ENCODE peak calls at places on chromosomes 11 and 22, in nine cellular contexts. One of them, this sample, is unnamed.

GRCh38 chr11:72231396-72232259 is 7.1 kb downstream of the INPPL1 start:
- DNase-seq in caudate nucleus: no peak
- DNase-seq in Peyer's patch: peak
- DNase-seq in right cardiac atrium: peak
- DNase-seq in left lung: no peak
- DNase-seq in A673: no peak
- DNase-seq in colonic mucosa: no peak
- DNase-seq in heart left ventricle: no peak
- DNase-seq in CD8-positive, alpha-beta memory T cell: no peak
- DNase-seq in this sample: no peak

GRCh38 chr11:10490398-10491232 is 35.6 kb downstream of the AMPD3 start:
- DNase-seq in caudate nucleus: peak
- DNase-seq in Peyer's patch: peak
- DNase-seq in right cardiac atrium: peak
- DNase-seq in left lung: peak
- DNase-seq in A673: no peak
- DNase-seq in colonic mucosa: peak
- DNase-seq in heart left ventricle: peak
- DNase-seq in CD8-positive, alpha-beta memory T cell: no peak
- DNase-seq in this sample: no peak

GRCh38 chr11:78809931-78810481 is 235.3 kb upstream of the NARS2 start:
- DNase-seq in caudate nucleus: no peak
- DNase-seq in Peyer's patch: no peak
- DNase-seq in right cardiac atrium: no peak
- DNase-seq in left lung: no peak
- DNase-seq in A673: no peak
- DNase-seq in colonic mucosa: no peak
- DNase-seq in heart left ventricle: no peak
- DNase-seq in CD8-positive, alpha-beta memory T cell: no peak
- DNase-seq in this sample: no peak

GRCh38 chr11:10606536-10607208 is 38.2 kb upstream of the LYVE1 start:
- DNase-seq in caudate nucleus: no peak
- DNase-seq in Peyer's patch: no peak
- DNase-seq in right cardiac atrium: no peak
- DNase-seq in left lung: no peak
- DNase-seq in A673: no peak
- DNase-seq in colonic mucosa: peak
- DNase-seq in heart left ventricle: no peak
- DNase-seq in CD8-positive, alpha-beta memory T cell: no peak
- DNase-seq in this sample: no peak

GRCh38 chr11:85784907-85785306 is 26.0 kb downstream of the SYTL2 start:
- DNase-seq in caudate nucleus: no peak
- DNase-seq in Peyer's patch: no peak
- DNase-seq in right cardiac atrium: no peak
- DNase-seq in left lung: no peak
- DNase-seq in A673: no peak
- DNase-seq in colonic mucosa: no peak
- DNase-seq in heart left ventricle: no peak
- DNase-seq in CD8-positive, alpha-beta memory T cell: no peak
- DNase-seq in this sample: no peak

GRCh38 chr11:109192864-109193263 is 229.1 kb upstream of the C11orf87 start:
- DNase-seq in caudate nucleus: no peak
- DNase-seq in Peyer's patch: no peak
- DNase-seq in right cardiac atrium: no peak
- DNase-seq in left lung: no peak
- DNase-seq in A673: no peak
- DNase-seq in colonic mucosa: no peak
- DNase-seq in heart left ventricle: no peak
- DNase-seq in CD8-positive, alpha-beta memory T cell: no peak
- DNase-seq in this sample: no peak

GRCh38 chr22:37604875-37605274 is 3.8 kb upstream of the GGA1 start:
- DNase-seq in caudate nucleus: no peak
- DNase-seq in Peyer's patch: peak
- DNase-seq in right cardiac atrium: no peak
- DNase-seq in left lung: no peak
- DNase-seq in A673: no peak
- DNase-seq in colonic mucosa: peak
- DNase-seq in heart left ventricle: no peak
- DNase-seq in CD8-positive, alpha-beta memory T cell: peak
- DNase-seq in this sample: peak

GRCh38 chr22:49892226-49892899 is 25.9 kb downstream of the ALG12 start:
- DNase-seq in caudate nucleus: no peak
- DNase-seq in Peyer's patch: no peak
- DNase-seq in right cardiac atrium: no peak
- DNase-seq in left lung: no peak
- DNase-seq in A673: no peak
- DNase-seq in colonic mucosa: no peak
- DNase-seq in heart left ventricle: no peak
- DNase-seq in CD8-positive, alpha-beta memory T cell: no peak
- DNase-seq in this sample: no peak

GRCh38 chr11:23123766-23124165 is 263.5 kb upstream of the CCDC179 start:
- DNase-seq in caudate nucleus: no peak
- DNase-seq in Peyer's patch: no peak
- DNase-seq in right cardiac atrium: no peak
- DNase-seq in left lung: no peak
- DNase-seq in A673: no peak
- DNase-seq in colonic mucosa: no peak
- DNase-seq in heart left ventricle: no peak
- DNase-seq in CD8-positive, alpha-beta memory T cell: no peak
- DNase-seq in this sample: no peak
- H3K27ac ChIP-seq in caudate nucleus: no peak
- H3K27ac ChIP-seq in Peyer's patch: no peak
- H3K27ac ChIP-seq in right cardiac atrium: no peak
- H3K27ac ChIP-seq in left lung: no peak
- H3K27ac ChIP-seq in A673: no peak
- H3K27ac ChIP-seq in colonic mucosa: no peak
- H3K27ac ChIP-seq in heart left ventricle: no peak
- H3K27ac ChIP-seq in CD8-positive, alpha-beta memory T cell: no peak
- H3K27ac ChIP-seq in this sample: no peak

GRCh38 chr11:75934851-75935250 is 119.8 kb downstream of the UVRAG start:
- DNase-seq in caudate nucleus: no peak
- DNase-seq in Peyer's patch: no peak
- DNase-seq in right cardiac atrium: no peak
- DNase-seq in left lung: no peak
- DNase-seq in A673: no peak
- DNase-seq in colonic mucosa: no peak
- DNase-seq in heart left ventricle: no peak
- DNase-seq in CD8-positive, alpha-beta memory T cell: no peak
- DNase-seq in this sample: no peak

GRCh38 chr11:75938543-75938942 is 123.5 kb downstream of the UVRAG start:
- DNase-seq in caudate nucleus: no peak
- DNase-seq in Peyer's patch: no peak
- DNase-seq in right cardiac atrium: no peak
- DNase-seq in left lung: no peak
- DNase-seq in A673: peak
- DNase-seq in colonic mucosa: no peak
- DNase-seq in heart left ventricle: no peak
- DNase-seq in CD8-positive, alpha-beta memory T cell: no peak
- DNase-seq in this sample: no peak

GRCh38 chr11:75944515-75944914 is 129.5 kb downstream of the UVRAG start:
- DNase-seq in caudate nucleus: no peak
- DNase-seq in Peyer's patch: no peak
- DNase-seq in right cardiac atrium: no peak
- DNase-seq in left lung: no peak
- DNase-seq in A673: no peak
- DNase-seq in colonic mucosa: no peak
- DNase-seq in heart left ventricle: no peak
- DNase-seq in CD8-positive, alpha-beta memory T cell: no peak
- DNase-seq in this sample: no peak

GRCh38 chr11:75945925-75946324 is 130.9 kb downstream of the UVRAG start:
- DNase-seq in caudate nucleus: no peak
- DNase-seq in Peyer's patch: no peak
- DNase-seq in right cardiac atrium: no peak
- DNase-seq in left lung: no peak
- DNase-seq in A673: no peak
- DNase-seq in colonic mucosa: no peak
- DNase-seq in heart left ventricle: no peak
- DNase-seq in CD8-positive, alpha-beta memory T cell: no peak
- DNase-seq in this sample: no peak

DNA sequence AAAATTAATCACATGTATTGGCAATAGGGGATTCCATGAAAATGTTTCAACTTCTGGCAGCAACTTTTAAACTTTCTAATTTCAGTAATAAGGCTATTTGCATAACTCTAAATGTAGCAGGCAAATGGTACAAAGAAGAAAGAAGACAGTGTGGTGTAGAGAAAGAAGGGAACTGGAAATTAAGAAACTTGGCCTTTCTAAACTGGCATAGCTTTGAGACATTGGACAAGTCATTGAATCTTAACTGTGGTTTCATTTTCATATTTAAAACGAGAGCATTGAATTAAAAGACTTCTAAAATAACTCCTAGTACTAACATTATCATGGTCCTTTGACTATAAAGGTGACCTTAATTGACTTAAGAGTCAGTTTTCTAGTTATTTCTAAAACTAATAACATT is 125.0 kb downstream of the UVRAG start:
- DNase-seq in caudate nucleus: no peak
- DNase-seq in Peyer's patch: no peak
- DNase-seq in right cardiac atrium: no peak
- DNase-seq in left lung: no peak
- DNase-seq in A673: no peak
- DNase-seq in colonic mucosa: no peak
- DNase-seq in heart left ventricle: no peak
- DNase-seq in CD8-positive, alpha-beta memory T cell: no peak
- DNase-seq in this sample: no peak
- H3K27ac ChIP-seq in caudate nucleus: no peak
- H3K27ac ChIP-seq in Peyer's patch: no peak
- H3K27ac ChIP-seq in right cardiac atrium: no peak
- H3K27ac ChIP-seq in left lung: no peak
- H3K27ac ChIP-seq in A673: no peak
- H3K27ac ChIP-seq in colonic mucosa: no peak
- H3K27ac ChIP-seq in heart left ventricle: no peak
- H3K27ac ChIP-seq in CD8-positive, alpha-beta memory T cell: no peak
- H3K27ac ChIP-seq in this sample: no peak

GRCh38 chr11:44961894-44962293 is 11.2 kb upstream of the TP53I11 start:
- DNase-seq in caudate nucleus: no peak
- DNase-seq in Peyer's patch: no peak
- DNase-seq in right cardiac atrium: no peak
- DNase-seq in left lung: no peak
- DNase-seq in A673: no peak
- DNase-seq in colonic mucosa: no peak
- DNase-seq in heart left ventricle: no peak
- DNase-seq in CD8-positive, alpha-beta memory T cell: no peak
- DNase-seq in this sample: no peak

GRCh38 chr11:44963948-44964347 is 13.3 kb upstream of the TP53I11 start:
- DNase-seq in caudate nucleus: no peak
- DNase-seq in Peyer's patch: no peak
- DNase-seq in right cardiac atrium: no peak
- DNase-seq in left lung: no peak
- DNase-seq in A673: no peak
- DNase-seq in colonic mucosa: no peak
- DNase-seq in heart left ventricle: no peak
- DNase-seq in CD8-positive, alpha-beta memory T cell: no peak
- DNase-seq in this sample: no peak

GRCh38 chr11:44963071-44963575 is 12.4 kb upstream of the TP53I11 start:
- DNase-seq in caudate nucleus: no peak
- DNase-seq in Peyer's patch: peak
- DNase-seq in right cardiac atrium: no peak
- DNase-seq in left lung: no peak
- DNase-seq in A673: no peak
- DNase-seq in colonic mucosa: no peak
- DNase-seq in heart left ventricle: no peak
- DNase-seq in CD8-positive, alpha-beta memory T cell: no peak
- DNase-seq in this sample: no peak

GRCh38 chr11:44960200-44960845 is 9.6 kb upstream of the TP53I11 start:
- DNase-seq in caudate nucleus: no peak
- DNase-seq in Peyer's patch: no peak
- DNase-seq in right cardiac atrium: no peak
- DNase-seq in left lung: no peak
- DNase-seq in A673: peak
- DNase-seq in colonic mucosa: no peak
- DNase-seq in heart left ventricle: no peak
- DNase-seq in CD8-positive, alpha-beta memory T cell: no peak
- DNase-seq in this sample: no peak

DNA sequence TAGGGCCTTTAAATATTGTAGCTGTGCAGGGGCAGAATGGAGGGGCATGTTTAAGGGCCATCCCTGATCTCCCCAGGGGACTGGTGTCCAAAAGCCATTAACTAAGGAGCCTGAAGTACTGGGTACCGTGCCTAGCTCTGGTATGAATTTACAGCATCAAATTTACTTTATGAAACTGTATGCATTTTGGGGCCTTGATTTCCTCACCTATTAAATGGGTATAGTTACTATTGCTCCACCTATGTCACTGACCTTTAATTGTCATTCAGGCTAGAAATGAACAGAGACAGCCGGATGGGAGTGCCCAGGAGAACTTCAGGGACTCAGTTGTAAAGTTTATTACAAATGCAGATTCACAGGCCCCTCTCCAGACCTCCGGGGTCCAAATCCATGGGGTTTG is 11.8 kb upstream of the TP53I11 start:
- DNase-seq in caudate nucleus: no peak
- DNase-seq in Peyer's patch: no peak
- DNase-seq in right cardiac atrium: no peak
- DNase-seq in left lung: no peak
- DNase-seq in A673: no peak
- DNase-seq in colonic mucosa: no peak
- DNase-seq in heart left ventricle: no peak
- DNase-seq in CD8-positive, alpha-beta memory T cell: no peak
- DNase-seq in this sample: no peak
- H3K27ac ChIP-seq in caudate nucleus: no peak
- H3K27ac ChIP-seq in Peyer's patch: no peak
- H3K27ac ChIP-seq in right cardiac atrium: no peak
- H3K27ac ChIP-seq in left lung: no peak
- H3K27ac ChIP-seq in A673: no peak
- H3K27ac ChIP-seq in colonic mucosa: no peak
- H3K27ac ChIP-seq in heart left ventricle: no peak
- H3K27ac ChIP-seq in CD8-positive, alpha-beta memory T cell: no peak
- H3K27ac ChIP-seq in this sample: no peak

GRCh38 chr11:61514050-61514917 is 5.7 kb downstream of the LRRC10B start:
- DNase-seq in caudate nucleus: no peak
- DNase-seq in Peyer's patch: no peak
- DNase-seq in right cardiac atrium: no peak
- DNase-seq in left lung: no peak
- DNase-seq in A673: no peak
- DNase-seq in colonic mucosa: no peak
- DNase-seq in heart left ventricle: no peak
- DNase-seq in CD8-positive, alpha-beta memory T cell: no peak
- DNase-seq in this sample: no peak

GRCh38 chr11:61516675-61517516 is 8.3 kb downstream of the LRRC10B start:
- DNase-seq in caudate nucleus: peak
- DNase-seq in Peyer's patch: no peak
- DNase-seq in right cardiac atrium: no peak
- DNase-seq in left lung: no peak
- DNase-seq in A673: peak
- DNase-seq in colonic mucosa: peak
- DNase-seq in heart left ventricle: no peak
- DNase-seq in CD8-positive, alpha-beta memory T cell: peak
- DNase-seq in this sample: no peak

GRCh38 chr11:61518032-61518795 is 9.7 kb downstream of the LRRC10B start:
- DNase-seq in caudate nucleus: no peak
- DNase-seq in Peyer's patch: no peak
- DNase-seq in right cardiac atrium: no peak
- DNase-seq in left lung: no peak
- DNase-seq in A673: no peak
- DNase-seq in colonic mucosa: no peak
- DNase-seq in heart left ventricle: no peak
- DNase-seq in CD8-positive, alpha-beta memory T cell: no peak
- DNase-seq in this sample: no peak

GRCh38 chr11:61515686-61516085 is 7.1 kb downstream of the LRRC10B start:
- DNase-seq in caudate nucleus: no peak
- DNase-seq in Peyer's patch: no peak
- DNase-seq in right cardiac atrium: no peak
- DNase-seq in left lung: no peak
- DNase-seq in A673: no peak
- DNase-seq in colonic mucosa: no peak
- DNase-seq in heart left ventricle: no peak
- DNase-seq in CD8-positive, alpha-beta memory T cell: no peak
- DNase-seq in this sample: no peak

GRCh38 chr11:61516191-61516590 is 7.6 kb downstream of the LRRC10B start:
- DNase-seq in caudate nucleus: no peak
- DNase-seq in Peyer's patch: no peak
- DNase-seq in right cardiac atrium: no peak
- DNase-seq in left lung: no peak
- DNase-seq in A673: peak
- DNase-seq in colonic mucosa: no peak
- DNase-seq in heart left ventricle: no peak
- DNase-seq in CD8-positive, alpha-beta memory T cell: no peak
- DNase-seq in this sample: no peak
- H3K27ac ChIP-seq in caudate nucleus: peak
- H3K27ac ChIP-seq in Peyer's patch: no peak
- H3K27ac ChIP-seq in right cardiac atrium: no peak
- H3K27ac ChIP-seq in left lung: no peak
- H3K27ac ChIP-seq in A673: peak
- H3K27ac ChIP-seq in colonic mucosa: no peak
- H3K27ac ChIP-seq in heart left ventricle: peak
- H3K27ac ChIP-seq in CD8-positive, alpha-beta memory T cell: no peak
- H3K27ac ChIP-seq in this sample: no peak